ENCODE peak calls at places on chromosomes 13 and 19, in six cellular contexts. D is K562, A is GM12891, O is GM12878, S is H1, V is HepG2. E is an unnamed sample.

GRCh38 chr13:25249001-25249543 is 38.2 kb downstream of the MTMR6 start:
- DNase-seq in D (no peak), A (peak; percentile 10), O (peak; percentile 17), S (no peak), V (peak; percentile 19), E (no peak)

GRCh38 chr19:51690359-51691121 is 2.6 kb upstream of the SPACA6 start:
- DNase-seq in D (peak; percentile 91), A (peak; percentile 66), O (no peak), S (peak; percentile 84), V (no peak), E (no peak)

GRCh38 chr19:3665681-3666544 is 34.4 kb downstream of the PIP5K1C start:
- DNase-seq in D (peak; percentile 87), A (peak; percentile 94), O (no peak), S (peak; percentile 96), V (peak; percentile 13), E (peak; percentile 93)

GRCh38 chr19:15177269-15178116 is 23.3 kb downstream of the NOTCH3 start:
- DNase-seq in D (peak; percentile 76), A (peak; percentile 86), O (peak; percentile 4), S (peak; percentile 95), V (peak; percentile 54), E (peak; percentile 73)

GRCh38 chr19:46442808-46443450 is 14.2 kb upstream of the PNMA8C start:
- DNase-seq in D (no peak), A (no peak), O (no peak), S (no peak), V (no peak), E (no peak)

GRCh38 chr19:51366999-51367564 is 894 bp upstream of the ETFB start:
- DNase-seq in D (no peak), A (no peak), O (no peak), S (no peak), V (no peak), E (no peak)

GRCh38 chr13:112965573-112966115 is 3.4 kb upstream of the MCF2L start:
- DNase-seq in D (no peak), A (no peak), O (no peak), S (no peak), V (no peak), E (no peak)

GRCh38 chr19:19588546-19588945 is 29.9 kb downstream of the PBX4 start:
- DNase-seq in D (no peak), A (no peak), O (no peak), S (no peak), V (no peak), E (no peak)

GRCh38 chr19:54418030-54418929 is 3.0 kb downstream of the TTYH1 start:
- DNase-seq in D (peak; percentile 9), A (no peak), O (no peak), S (peak; percentile 50), V (peak; percentile 50), E (no peak)

GRCh38 chr19:33389574-33390119 is 16.1 kb downstream of the CEBPG start:
- DNase-seq in D (no peak), A (peak; percentile 15), O (no peak), S (no peak), V (no peak), E (peak; percentile 13)

GRCh38 chr19:19306191-19306590 is 14.1 kb downstream of the SUGP1 start:
- DNase-seq in D (no peak), A (no peak), O (no peak), S (no peak), V (no peak), E (no peak)

GRCh38 chr19:33375760-33376159 is 2.3 kb downstream of the CEBPG start:
- DNase-seq in D (no peak), A (no peak), O (no peak), S (no peak), V (peak; percentile 46), E (no peak)

GRCh38 chr19:45978156-45978555 is 4.5 kb upstream of the NOVA2 start:
- DNase-seq in D (no peak), A (no peak), O (no peak), S (no peak), V (no peak), E (no peak)

GRCh38 chr13:112722433-112723250 is 32.8 kb downstream of the ATP11A start:
- DNase-seq in D (peak; percentile 66), A (no peak), O (no peak), S (no peak), V (peak; percentile 78), E (no peak)

GRCh38 chr13:29613101-29613500 is 17.6 kb upstream of the SLC7A1 start:
- DNase-seq in D (no peak), A (no peak), O (no peak), S (no peak), V (no peak), E (no peak)

GRCh38 chr19:19308373-19308772 is 11.9 kb downstream of the SUGP1 start:
- DNase-seq in D (no peak), A (no peak), O (no peak), S (no peak), V (no peak), E (no peak)

GRCh38 chr19:42285546-42285945 is 16.4 kb upstream of the PRR19 start:
- DNase-seq in D (no peak), A (no peak), O (no peak), S (no peak), V (no peak), E (no peak)

GRCh38 chr19:2922987-2923386 is 21.8 kb downstream of the ZNF77 start:
- DNase-seq in D (peak; percentile 29), A (no peak), O (no peak), S (no peak), V (peak; percentile 52), E (no peak)

GRCh38 chr13:50365683-50366391 is 350.6 kb downstream of the KCNRG start:
- DNase-seq in D (no peak), A (no peak), O (peak; percentile 67), S (no peak), V (peak; percentile 61), E (no peak)

GRCh38 chr13:50365300-50365682 is 350.0 kb downstream of the KCNRG start:
- DNase-seq in D (no peak), A (no peak), O (no peak), S (no peak), V (no peak), E (no peak)

GRCh38 chr13:50369646-50370045 is 354.4 kb downstream of the KCNRG start:
- DNase-seq in D (no peak), A (no peak), O (no peak), S (no peak), V (no peak), E (no peak)

GRCh38 chr13:50370303-50370950 is 355.2 kb downstream of the KCNRG start:
- DNase-seq in D (no peak), A (no peak), O (peak; percentile 38), S (no peak), V (no peak), E (no peak)

GRCh38 chr13:50366488-50367174 is 351.4 kb downstream of the KCNRG start:
- DNase-seq in D (no peak), A (no peak), O (peak; percentile 79), S (no peak), V (no peak), E (no peak)
- TF ChIP-seq POLR2AphosphoS5 in D (no peak), A (no peak), O (no peak), S (no peak), V (no peak), E (no peak)

GRCh38 chr19:11361037-11361770 is 6.0 kb downstream of the PLPPR2 start:
- DNase-seq in D (peak; percentile 93), A (no peak), O (no peak), S (peak; percentile 100), V (no peak), E (no peak)
- TF ChIP-seq TAF1 in D (no peak), A (no peak), O (no peak), S (peak; percentile 19), V (no peak), E (no peak)

DNA sequence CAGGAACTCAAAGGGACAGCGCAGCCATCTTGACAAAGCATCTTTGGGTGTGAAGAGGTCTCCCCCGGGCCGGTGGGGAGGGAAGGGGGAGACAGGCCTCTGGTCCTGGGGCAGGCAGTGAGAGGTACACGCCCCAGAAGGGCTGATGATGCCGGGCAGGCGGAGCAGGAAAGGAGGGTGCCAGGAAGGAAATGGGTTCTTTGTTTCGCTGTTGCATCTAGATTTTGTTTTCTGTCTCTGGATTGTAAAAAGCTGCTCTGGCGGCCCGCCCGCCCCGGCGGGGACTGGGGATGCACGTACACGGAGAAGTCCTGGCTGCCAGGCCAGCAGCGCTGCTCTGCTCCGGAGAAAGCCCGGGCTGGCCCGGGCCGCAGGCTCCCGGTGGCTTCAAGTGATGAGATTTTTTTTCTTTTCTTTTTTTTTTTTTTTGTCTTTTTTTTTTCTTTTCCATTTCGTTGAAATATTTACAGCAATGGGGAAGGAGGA is 13.2 kb upstream of the ASF1B start:
- DNase-seq in D (no peak), A (peak; percentile 64), O (no peak), S (no peak), V (no peak), E (peak; percentile 68)
- TF ChIP-seq POLR2A in D (no peak), A (no peak), O (no peak), S (no peak), V (no peak), E (no peak)

DNA sequence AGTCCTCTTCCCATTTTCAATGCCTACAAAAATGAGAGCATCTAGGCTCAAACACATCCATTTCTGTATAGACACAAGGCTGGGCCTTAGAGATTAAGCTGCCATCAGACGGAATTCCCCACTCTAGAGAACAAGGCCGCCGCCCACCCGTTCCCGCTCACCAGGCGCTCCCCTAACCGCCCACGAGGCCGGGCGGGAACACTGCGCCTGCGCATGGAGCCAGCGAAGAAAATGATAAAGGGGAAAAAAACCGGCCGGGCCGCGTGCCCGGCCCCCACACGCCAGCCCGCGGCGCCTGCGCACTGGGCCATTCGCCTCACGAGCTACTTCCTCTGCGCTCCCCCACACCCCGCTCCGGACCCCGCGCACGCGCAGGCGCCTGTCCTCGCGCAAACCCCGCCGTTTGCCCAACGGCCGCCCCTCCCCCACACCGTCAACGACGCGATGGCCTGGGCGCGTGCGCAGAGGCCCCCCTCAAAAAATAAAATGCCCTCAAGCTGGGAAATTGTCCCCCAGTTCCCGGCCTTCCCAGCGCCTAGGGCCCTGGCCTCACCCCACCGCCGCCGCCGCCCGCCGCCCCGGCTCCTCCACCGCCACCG is 540 bp downstream of the HNRNPL start:
- DNase-seq in D (peak; percentile 97), A (peak; percentile 94), O (peak; percentile 82), S (peak; percentile 94), V (peak; percentile 88), E (peak; percentile 93)
- TF ChIP-seq POLR2AphosphoS5 in D (peak; percentile 59), A (no peak), O (peak; percentile 52), S (peak; percentile 84), V (peak; percentile 51), E (peak; percentile 26)

GRCh38 chr19:9251236-9251635 is 506 bp downstream of the OR7E24 start:
- DNase-seq in D (no peak), A (no peak), O (no peak), S (no peak), V (no peak), E (no peak)

GRCh38 chr19:9250630-9251029 is at the start of gene OR7E24:
- DNase-seq in D (no peak), A (no peak), O (no peak), S (no peak), V (no peak), E (no peak)
- TF ChIP-seq TAF1 in D (no peak), A (no peak), O (no peak), S (no peak), V (no peak), E (no peak)